ENCODE peak calls at places on chromosomes 13 and 19, in six cellular contexts. U is lower lobe of right lung, M is epithelial cell of proximal tubule, E is mesothelial cell of epicardium, T is body of pancreas, Y is upper lobe of right lung. B is an unnamed sample.

GRCh38 chr19:5292453-5292842 is 48.2 kb downstream of the PTPRS start:
- DNase-seq in Y (no peak), M (no peak), T (no peak), E (no peak), U (no peak), B (no peak)

GRCh38 chr19:16367269-16367683 is 42.6 kb downstream of the KLF2 start:
- DNase-seq in E (no peak), Y (no peak), M (no peak), T (no peak), U (peak; percentile 54), B (peak; percentile 90)

GRCh38 chr13:28510066-28510465 is 15.1 kb upstream of the FLT1 start:
- DNase-seq in Y (no peak), T (no peak), M (no peak), E (no peak), U (no peak), B (no peak)

GRCh38 chr19:29415507-29415906 is 110.3 kb upstream of the VSTM2B start:
- DNase-seq in T (no peak), E (no peak), Y (no peak), M (no peak), U (no peak), B (no peak)

GRCh38 chr13:58397596-58398387 is 766.2 kb downstream of the PCDH17 start:
- DNase-seq in T (no peak), U (no peak), E (no peak), M (no peak), Y (peak; percentile 41), B (no peak)

GRCh38 chr19:17555929-17556813 is 722 bp downstream of the COLGALT1 start:
- DNase-seq in E (peak; percentile 51), U (peak; percentile 88), Y (peak; percentile 90), M (no peak), T (peak; percentile 56), B (no peak)

GRCh38 chr13:33744589-33745369 is 73.2 kb upstream of the RFC3 start:
- DNase-seq in Y (peak; percentile 70), M (no peak), T (peak; percentile 62), U (peak; percentile 63), E (no peak), B (no peak)

GRCh38 chr19:46610851-46611770 is 10.0 kb downstream of the CALM3 start:
- DNase-seq in T (peak; percentile 9), E (no peak), M (no peak), U (no peak), Y (peak; percentile 27), B (no peak)

GRCh38 chr19:11421607-11422098 is 2.5 kb upstream of the RGL3 start:
- DNase-seq in U (peak; percentile 71), Y (peak; percentile 81), T (peak; percentile 48), E (no peak), M (no peak), B (no peak)

GRCh38 chr19:1422360-1422759 is 15.0 kb downstream of the DAZAP1 start:
- DNase-seq in E (no peak), T (no peak), U (no peak), Y (no peak), M (no peak), B (no peak)

GRCh38 chr13:108917581-108917980 is 288.2 kb downstream of the MYO16 start:
- DNase-seq in T (no peak), M (no peak), E (no peak), Y (no peak), U (no peak), B (no peak)

GRCh38 chr13:100815476-100816046 is 141.0 kb upstream of the TMTC4 start:
- DNase-seq in U (no peak), Y (no peak), M (no peak), E (no peak), T (no peak), B (no peak)

GRCh38 chr13:46295531-46296464 is 84.1 kb downstream of the LRRC63 start:
- DNase-seq in M (peak; percentile 84), E (no peak), T (no peak), Y (no peak), U (peak; percentile 62), B (peak; percentile 28)

GRCh38 chr13:26133851-26134250 is 82.0 kb upstream of the SHISA2 start:
- DNase-seq in Y (no peak), U (no peak), T (no peak), M (no peak), E (no peak), B (no peak)

GRCh38 chr13:50942630-50943311 is 33.2 kb downstream of the RNASEH2B start:
- DNase-seq in Y (no peak), T (no peak), M (no peak), E (no peak), U (no peak), B (no peak)

GRCh38 chr19:50432221-50432626 is 468 bp upstream of the MYBPC2 start:
- DNase-seq in E (peak; percentile 56), M (no peak), Y (no peak), U (no peak), T (no peak), B (no peak)

GRCh38 chr13:50686547-50686946 is 156.9 kb downstream of the DLEU7 start:
- DNase-seq in Y (no peak), E (no peak), M (no peak), T (no peak), U (no peak), B (no peak)

GRCh38 chr19:48513289-48514122 is 1.9 kb upstream of the LMTK3 start:
- DNase-seq in M (no peak), U (peak; percentile 80), Y (peak; percentile 82), E (no peak), T (peak; percentile 73), B (no peak)

DNA sequence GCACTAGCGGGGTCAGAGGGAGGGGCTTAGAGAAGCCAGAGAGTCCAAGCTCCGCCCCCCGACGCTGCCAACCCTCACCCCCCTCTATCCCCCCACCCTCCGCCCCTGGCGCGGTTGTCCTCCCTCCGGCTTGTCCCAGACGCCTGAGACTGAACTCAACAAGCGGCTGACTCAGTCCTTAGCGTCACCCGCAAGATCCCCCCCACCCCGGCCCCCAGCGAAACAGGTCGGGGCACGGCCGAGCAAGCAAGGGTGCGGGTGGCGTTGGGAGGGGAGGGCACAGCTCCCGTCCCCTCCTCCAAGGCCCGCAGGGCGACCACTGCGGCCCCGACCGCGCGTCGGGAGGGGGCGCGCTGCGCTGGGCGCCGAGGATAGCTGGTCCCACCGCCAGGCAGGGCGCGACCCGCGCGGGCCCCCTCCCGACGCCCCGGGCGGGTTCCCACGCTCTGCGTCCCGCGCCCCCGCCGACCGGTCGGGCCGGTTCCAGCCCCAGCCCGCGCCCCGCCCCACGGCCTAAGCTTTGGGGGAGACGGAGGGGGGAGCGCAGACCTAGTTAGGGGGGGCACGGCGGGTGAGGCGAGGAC is 5.3 kb downstream of the NOTCH3 start:
- DNase-seq in U (peak; percentile 72), E (peak; percentile 77), Y (peak; percentile 86), T (peak; percentile 57), M (no peak), B (no peak)
- TF ChIP-seq CTCF in U (no peak), E (no peak), Y (no peak), T (no peak), M (no peak), B (no peak)

GRCh38 chr13:48746816-48747215 is 93.1 kb downstream of the CYSLTR2 start:
- DNase-seq in U (no peak), M (no peak), Y (no peak), T (no peak), E (no peak), B (no peak)

GRCh38 chr13:48749144-48749543 is 95.4 kb downstream of the CYSLTR2 start:
- DNase-seq in U (no peak), Y (no peak), E (no peak), T (no peak), M (no peak), B (no peak)

GRCh38 chr13:48749699-48750473 is 96.2 kb downstream of the CYSLTR2 start:
- DNase-seq in Y (peak; percentile 70), M (peak; percentile 95), T (peak; percentile 70), E (peak; percentile 44), U (peak; percentile 65), B (peak; percentile 73)

GRCh38 chr13:48748681-48749080 is 95.0 kb downstream of the CYSLTR2 start:
- DNase-seq in M (no peak), E (no peak), U (no peak), Y (no peak), T (no peak), B (no peak)

DNA sequence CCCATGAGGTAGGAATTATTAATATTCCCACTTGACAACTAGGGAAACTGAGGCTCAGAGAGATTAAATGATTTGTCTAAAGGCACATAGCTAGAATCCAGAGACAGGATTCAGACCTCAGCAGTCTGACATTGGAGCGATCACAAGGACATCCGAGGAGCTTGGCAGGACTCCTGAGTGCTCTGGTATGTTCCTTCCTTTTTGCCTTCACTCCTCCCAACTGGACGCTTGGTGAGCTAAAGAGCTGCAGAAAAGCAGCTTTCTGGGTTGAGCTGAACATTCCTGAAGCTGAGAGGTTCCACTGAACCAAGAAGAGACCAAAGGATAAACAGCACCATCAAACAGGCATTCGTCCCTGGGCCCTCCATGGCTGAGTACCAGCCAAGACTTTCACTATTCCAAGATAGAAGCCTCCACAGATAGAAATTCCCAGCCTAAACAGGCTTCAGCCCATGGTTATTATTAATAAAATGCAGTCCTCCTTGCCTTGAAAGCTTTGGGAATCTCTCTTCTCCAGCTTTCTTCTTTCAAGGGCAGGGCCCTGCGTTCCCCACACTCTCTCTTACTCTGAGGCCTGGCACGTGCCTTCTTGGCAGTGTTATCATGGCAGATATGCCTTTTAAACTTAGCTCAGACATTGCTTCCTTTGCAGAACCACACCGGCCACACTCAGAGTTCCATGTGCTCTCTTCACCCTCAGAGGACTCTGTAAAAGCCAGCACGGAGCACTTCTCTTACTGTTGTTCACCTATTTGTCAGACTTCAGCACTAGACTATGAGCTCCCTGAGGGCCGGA is 97.1 kb downstream of the CYSLTR2 start:
- DNase-seq in M (no peak), U (no peak), T (no peak), Y (no peak), E (no peak), B (no peak)
- TF ChIP-seq CTCF in M (peak; percentile 21), U (peak; percentile 5), T (no peak), Y (peak; percentile 19), E (no peak), B (no peak)

GRCh38 chr19:13092608-13093260 is 9.9 kb downstream of the LYL1 start:
- DNase-seq in M (no peak), T (no peak), U (no peak), E (no peak), Y (no peak), B (no peak)

GRCh38 chr19:13091400-13092161 is 11.1 kb downstream of the LYL1 start:
- DNase-seq in U (no peak), M (no peak), Y (no peak), T (no peak), E (peak; percentile 66), B (no peak)

GRCh38 chr19:13090511-13091231 is 12.0 kb downstream of the LYL1 start:
- DNase-seq in M (no peak), U (no peak), T (no peak), E (no peak), Y (no peak), B (no peak)

GRCh38 chr19:13093407-13094284 is 9.0 kb downstream of the LYL1 start:
- DNase-seq in Y (peak; percentile 88), M (no peak), T (peak; percentile 80), U (peak; percentile 90), E (peak; percentile 87), B (no peak)

DNA sequence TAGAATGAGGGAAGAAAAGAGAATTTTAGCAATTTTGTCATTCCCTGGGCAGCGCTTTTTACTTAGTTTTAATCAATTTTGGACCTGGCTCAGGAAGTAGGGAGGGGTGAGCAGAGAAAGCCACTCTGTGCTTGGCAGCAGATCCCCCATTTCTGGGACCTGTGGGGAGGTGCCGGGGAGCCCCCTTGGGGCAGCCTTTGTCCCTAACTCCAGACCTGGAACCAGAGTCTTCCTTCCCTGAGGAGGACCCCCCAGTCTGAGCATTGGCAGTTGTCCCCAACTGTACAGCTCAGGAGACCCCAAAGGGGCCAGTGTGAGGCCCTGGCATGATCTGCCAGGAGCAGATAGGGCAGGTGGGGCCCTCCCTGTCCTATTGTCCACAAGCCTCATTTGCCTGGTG is 10.5 kb downstream of the LYL1 start:
- DNase-seq in T (no peak), M (no peak), Y (no peak), E (no peak), U (no peak), B (no peak)
- TF ChIP-seq CTCF in T (no peak), M (no peak), Y (no peak), E (no peak), U (no peak), B (no peak)

GRCh38 chr19:42857544-42857867 is 22.0 kb downstream of the PSG1 start:
- DNase-seq in M (no peak), E (no peak), U (no peak), T (no peak), Y (no peak), B (no peak)
- TF ChIP-seq CTCF in M (no peak), E (peak; percentile 3), U (peak; percentile 6), T (no peak), Y (no peak), B (no peak)

B was measured in GM12878.